ENCODE peak calls at places on chromosome 1, in five cellular contexts. K is cardiac muscle cell, P is keratinocyte, M is fibroblast of lung, I is GM13976. F is an unnamed sample.

GRCh38 chr1:1924378-1924777 is 5.3 kb upstream of the TMEM52 start:
- DNase-seq in P (no peak), I (no peak), M (no peak), K (no peak), F (no peak)

GRCh38 chr1:116299248-116299647 is 73.8 kb upstream of the ATP1A1 start:
- DNase-seq in K (no peak), P (no peak), M (no peak), I (no peak), F (no peak)

GRCh38 chr1:226634611-226635246 is 86.2 kb downstream of the STUM start:
- DNase-seq in K (no peak), M (no peak), P (no peak), I (no peak), F (no peak)

GRCh38 chr1:184890539-184890973 is 83.8 kb downstream of the NIBAN1 start:
- DNase-seq in K (peak; percentile 9), M (peak; percentile 72), I (no peak), P (no peak), F (no peak)

GRCh38 chr1:17212487-17213121 is 7.7 kb downstream of the PADI1 start:
- DNase-seq in K (peak; percentile 89), I (no peak), P (no peak), M (peak; percentile 83), F (no peak)

GRCh38 chr1:47523812-47524170 is 85.9 kb downstream of the FOXD2 start:
- DNase-seq in M (no peak), K (no peak), P (no peak), I (no peak), F (no peak)

GRCh38 chr1:156856282-156856785 is 2.6 kb downstream of the INSRR start:
- DNase-seq in P (no peak), K (no peak), I (no peak), M (no peak), F (no peak)

GRCh38 chr1:1582970-1583666 is 8.5 kb upstream of the SSU72 start:
- DNase-seq in I (no peak), P (no peak), K (no peak), M (no peak), F (no peak)

GRCh38 chr1:223011230-223011856 is 131.7 kb downstream of the TLR5 start:
- DNase-seq in K (no peak), P (no peak), M (peak; percentile 12), I (no peak), F (no peak)

GRCh38 chr1:11448375-11449085 is 30.4 kb upstream of the DISP3 start:
- DNase-seq in M (no peak), K (no peak), P (no peak), I (no peak), F (no peak)

GRCh38 chr1:27111771-27112573 is 43.0 kb downstream of the SLC9A1 start:
- DNase-seq in K (peak; percentile 39), I (peak; percentile 89), P (peak; percentile 100), M (peak; percentile 100), F (peak; percentile 29)
- TF ChIP-seq CTCF in K (peak; percentile 21), I (peak; percentile 47), P (peak; percentile 40), M (no peak), F (peak; percentile 8)

GRCh38 chr1:29655145-29655544 is 418.8 kb downstream of the PTPRU start:
- DNase-seq in K (no peak), I (no peak), M (no peak), P (no peak), F (no peak)

GRCh38 chr1:29657816-29658215 is 421.5 kb downstream of the PTPRU start:
- DNase-seq in M (no peak), K (no peak), I (no peak), P (no peak), F (no peak)

GRCh38 chr1:29655945-29656866 is 419.9 kb downstream of the PTPRU start:
- DNase-seq in K (peak; percentile 20), I (no peak), M (no peak), P (no peak), F (no peak)

GRCh38 chr1:29653886-29654450 is 417.6 kb downstream of the PTPRU start:
- DNase-seq in K (no peak), P (no peak), I (no peak), M (no peak), F (no peak)

GRCh38 chr1:29658688-29659087 is 422.4 kb downstream of the PTPRU start:
- DNase-seq in I (no peak), P (no peak), K (no peak), M (no peak), F (no peak)
- TF ChIP-seq CTCF in I (no peak), P (no peak), K (no peak), M (no peak), F (no peak)

DNA sequence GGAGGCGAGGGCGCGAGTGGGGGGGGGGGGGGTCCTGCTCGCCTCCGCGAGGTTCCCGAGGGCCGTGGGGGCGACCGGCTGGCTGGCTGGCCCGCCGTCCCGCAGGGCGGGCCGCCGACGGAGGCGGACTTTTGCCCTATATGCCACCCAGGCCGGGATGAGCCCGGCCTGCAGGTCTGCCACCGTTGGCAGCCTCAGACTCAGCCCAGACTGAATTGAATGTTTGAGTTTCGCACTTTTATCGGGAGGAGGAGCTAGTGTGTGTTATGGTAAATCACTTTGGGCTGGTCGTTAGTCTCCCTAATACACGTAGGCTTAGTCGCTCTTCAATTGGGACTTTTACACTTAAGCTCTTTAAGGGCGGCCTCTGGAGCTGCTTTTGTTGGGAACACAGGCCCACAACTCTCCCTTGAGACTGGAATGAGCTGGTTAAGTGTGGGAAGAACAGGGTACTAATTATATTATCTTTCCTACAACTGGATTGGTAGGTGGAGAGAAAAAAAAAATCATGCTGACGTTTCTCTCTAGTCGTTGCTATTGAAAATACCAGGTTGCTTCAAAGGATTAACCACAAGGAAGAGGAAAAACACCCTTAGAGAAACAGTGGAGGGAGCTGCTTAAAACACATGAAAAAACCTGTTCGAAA is 1.3 kb upstream of the IRF2BP2 start:
- DNase-seq in I (peak; percentile 67), P (no peak), M (peak; percentile 90), K (peak; percentile 74), F (no peak)
- TF ChIP-seq CTCF in I (peak; percentile 3), P (no peak), M (no peak), K (peak; percentile 9), F (peak; percentile 39)

DNA sequence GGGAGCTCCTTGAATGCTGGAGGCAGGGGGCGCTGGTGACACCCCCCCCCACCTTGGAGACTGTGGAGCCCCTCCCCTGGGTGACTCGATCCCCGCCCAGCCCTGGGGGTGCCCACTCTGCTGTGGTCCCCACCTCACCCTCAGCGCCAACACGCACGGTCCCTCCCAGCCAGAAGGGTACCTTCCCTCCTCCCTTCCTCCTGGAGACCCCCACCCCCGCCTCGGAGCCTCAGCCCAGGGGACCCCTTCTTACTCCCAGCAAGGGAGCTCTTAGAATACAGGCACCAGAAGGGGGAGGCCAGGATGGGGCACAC is 5.6 kb downstream of the PLEKHG5 start:
- DNase-seq in P (no peak), K (no peak), M (no peak), I (no peak), F (no peak)
- TF ChIP-seq CTCF in P (no peak), K (no peak), M (no peak), I (no peak), F (no peak)

F was measured in D721Med.